ENCODE peak calls at places on chromosomes 7 and 10, in four cellular contexts. G is psoas muscle, V is heart right ventricle, J is RWPE2. Z is an unnamed sample.

GRCh38 chr7:31315758-31316157 is 24.8 kb downstream of the NEUROD6 start:
- DNase-seq in J (no peak), V (no peak), G (no peak), Z (no peak)

GRCh38 chr7:34104120-34104519 is 198.8 kb downstream of the BMPER start:
- DNase-seq in J (no peak), V (no peak), G (no peak), Z (no peak)

GRCh38 chr7:5005066-5005465 is 40.6 kb upstream of the RBAK start:
- DNase-seq in J (no peak), V (no peak), G (no peak), Z (no peak)

GRCh38 chr10:73803680-73804286 is 7.6 kb downstream of the NDST2 start:
- DNase-seq in J (no peak), G (peak; percentile 3), V (no peak), Z (no peak)

GRCh38 chr10:110163841-110164240 is 43.6 kb upstream of the MXI1 start:
- DNase-seq in J (no peak), G (no peak), V (no peak), Z (no peak)

GRCh38 chr10:4359003-4359402 is 467.0 kb upstream of the AKR1E2 start:
- DNase-seq in V (no peak), G (no peak), J (no peak), Z (no peak)

GRCh38 chr7:154372106-154372505 is 319.9 kb downstream of the DPP6 start:
- DNase-seq in V (no peak), G (no peak), J (no peak), Z (no peak)

GRCh38 chr10:36840793-36841192 is 284.6 kb upstream of the ANKRD30A start:
- DNase-seq in G (no peak), J (no peak), V (no peak), Z (no peak)

GRCh38 chr10:59805043-59805442 is 51.8 kb upstream of the MRLN start:
- DNase-seq in G (peak; percentile 64), V (no peak), J (no peak), Z (no peak)

GRCh38 chr7:141708053-141708452 is at the start of gene WEE2:
- DNase-seq in J (no peak), V (no peak), G (no peak), Z (no peak)

GRCh38 chr10:43258032-43258921 is 8.6 kb downstream of the RASGEF1A start:
- DNase-seq in G (no peak), J (no peak), V (no peak), Z (no peak)

GRCh38 chr7:80385512-80385911 is 126.4 kb downstream of the GNAT3 start:
- DNase-seq in V (no peak), J (no peak), G (no peak), Z (no peak)

GRCh38 chr7:94142281-94142680 is 138.1 kb upstream of the BET1 start:
- DNase-seq in V (no peak), J (no peak), G (no peak), Z (no peak)

GRCh38 chr10:4809156-4809555 is 16.9 kb upstream of the AKR1E2 start:
- DNase-seq in V (no peak), G (no peak), J (no peak), Z (no peak)

GRCh38 chr10:84175436-84175835 is 1.8 kb downstream of the GPR15LG start:
- DNase-seq in V (no peak), G (no peak), J (no peak), Z (no peak)

GRCh38 chr10:5089869-5090268 is 4.3 kb upstream of the AKR1C3 start:
- DNase-seq in V (no peak), J (no peak), G (no peak), Z (no peak)

GRCh38 chr7:158343936-158344455 is 243.6 kb downstream of the PTPRN2 start:
- DNase-seq in J (no peak), G (no peak), V (no peak), Z (no peak)

GRCh38 chr7:137978464-137979237 is 23.2 kb downstream of the CREB3L2 start:
- DNase-seq in J (peak; percentile 74), V (peak; percentile 33), G (peak; percentile 77), Z (no peak)

GRCh38 chr10:71429929-71430328 is 33.2 kb downstream of the CDH23 start:
- DNase-seq in G (no peak), V (no peak), J (peak; percentile 16), Z (no peak)

GRCh38 chr7:105808703-105809590 is 67.5 kb downstream of the ATXN7L1 start:
- DNase-seq in V (no peak), J (no peak), G (no peak), Z (no peak)

GRCh38 chr7:75638607-75639070 is 100.1 kb downstream of the HIP1 start:
- DNase-seq in J (no peak), V (peak; percentile 64), G (peak; percentile 68), Z (peak; percentile 58)

GRCh38 chr10:1107004-1107403 is 50.8 kb downstream of the WDR37 start:
- DNase-seq in J (no peak), G (no peak), V (no peak), Z (no peak)

GRCh38 chr10:28806951-28807759 is 129.8 kb downstream of the BAMBI start:
- DNase-seq in V (no peak), J (no peak), G (no peak), Z (no peak)

GRCh38 chr10:63115732-63116383 is 17.3 kb upstream of the NRBF2 start:
- DNase-seq in J (peak; percentile 78), G (peak; percentile 89), V (peak; percentile 63), Z (peak; percentile 45)

GRCh38 chr10:117994771-117995170 is 52.0 kb downstream of the RAB11FIP2 start:
- DNase-seq in J (no peak), G (no peak), V (no peak), Z (no peak)

GRCh38 chr10:15168781-15169554 is 475 bp upstream of the NMT2 start:
- DNase-seq in G (peak; percentile 98), J (peak; percentile 95), V (peak; percentile 98), Z (peak; percentile 99)
- H3K27ac ChIP-seq in G (peak overlapping the region; percentile 58), J (no peak overlapping the region), V (peak overlapping the region; percentile 14), Z (peak overlapping the region; percentile 76)

DNA sequence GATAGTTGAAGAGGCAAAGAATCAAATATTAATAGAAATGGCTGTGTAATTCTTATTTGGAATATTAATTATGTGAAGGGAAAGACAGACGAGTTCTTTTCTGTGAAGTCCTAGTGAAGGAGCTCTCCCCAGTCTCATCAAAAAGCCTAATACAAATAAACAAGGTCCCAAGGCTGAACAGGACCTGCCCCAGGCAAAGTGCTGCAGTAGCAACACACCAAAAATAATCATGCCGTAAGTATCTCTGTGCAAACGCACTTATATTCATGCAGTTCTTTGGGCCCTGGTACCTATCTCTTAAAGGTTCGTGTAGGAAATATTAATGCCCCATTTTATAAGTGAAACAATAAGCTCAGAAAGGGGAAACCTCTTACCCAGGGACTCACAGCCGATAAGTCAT is 12.2 kb upstream of the CHST15 start:
- DNase-seq in J (no peak), G (no peak), V (no peak), Z (no peak)
- H3K27ac ChIP-seq in J (peak overlapping the region; percentile 63), G (peak overlapping the region; percentile 79), V (no peak overlapping the region), Z (no peak overlapping the region)

GRCh38 chr7:107943018-107943417 is 52.0 kb downstream of the DLD start:
- DNase-seq in G (no peak), J (no peak), V (no peak), Z (no peak)

GRCh38 chr7:107939472-107940145 is 48.6 kb downstream of the DLD start:
- DNase-seq in V (peak; percentile 55), G (peak; percentile 62), J (no peak), Z (no peak)

GRCh38 chr7:107940146-107940489 is 49.1 kb downstream of the DLD start:
- DNase-seq in V (no peak), J (no peak), G (no peak), Z (no peak)

GRCh38 chr7:107938448-107939250 is 47.7 kb downstream of the DLD start:
- DNase-seq in V (no peak), G (no peak), J (no peak), Z (peak; percentile 41)

DNA sequence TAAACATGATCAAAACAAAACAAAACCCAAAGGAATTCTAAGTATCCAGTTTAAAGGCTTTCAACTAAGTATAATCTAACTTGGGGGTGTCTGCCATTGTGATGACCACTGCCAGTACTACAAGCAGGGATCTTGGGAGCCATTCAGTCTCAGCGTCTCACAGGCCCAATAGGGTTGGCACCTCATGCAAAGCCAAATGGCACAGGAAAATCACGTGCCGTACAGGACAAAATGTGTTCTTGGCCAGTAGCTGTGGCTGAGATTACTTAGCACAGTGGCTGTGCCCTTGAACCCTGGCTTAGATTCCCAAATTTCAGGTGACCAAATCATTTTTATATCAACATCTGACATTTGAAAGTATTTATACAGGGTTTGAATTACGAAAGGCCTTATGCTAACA is 50.0 kb downstream of the DLD start:
- DNase-seq in V (no peak), J (no peak), G (no peak), Z (no peak)
- H3K27ac ChIP-seq in V (peak overlapping the region; percentile 66), J (peak overlapping the region; percentile 23), G (no peak overlapping the region), Z (no peak overlapping the region)

DNA sequence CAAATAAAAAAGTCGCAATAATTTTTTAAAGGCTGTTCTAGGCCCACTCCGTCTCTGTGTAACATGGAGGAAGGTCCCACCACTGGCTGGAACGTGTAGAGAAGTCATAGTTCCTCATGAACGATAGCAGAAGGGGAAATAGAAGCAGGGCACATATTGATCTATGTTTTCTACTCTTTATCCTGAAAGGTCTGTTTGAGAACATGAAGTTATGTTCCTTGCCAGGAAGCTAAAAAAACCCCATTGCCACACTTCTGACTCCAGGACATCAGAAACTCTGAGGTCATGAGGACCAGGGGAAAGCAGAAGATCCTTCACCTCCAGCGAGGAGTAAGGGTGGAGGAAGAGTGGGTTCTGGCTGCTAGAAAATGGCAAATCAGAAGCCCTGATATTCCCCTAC is 10.8 kb downstream of the ANKRD22 start:
- DNase-seq in V (no peak), G (no peak), J (no peak), Z (no peak)
- H3K27ac ChIP-seq in V (no peak overlapping the region), G (no peak overlapping the region), J (no peak overlapping the region), Z (no peak overlapping the region)

DNA sequence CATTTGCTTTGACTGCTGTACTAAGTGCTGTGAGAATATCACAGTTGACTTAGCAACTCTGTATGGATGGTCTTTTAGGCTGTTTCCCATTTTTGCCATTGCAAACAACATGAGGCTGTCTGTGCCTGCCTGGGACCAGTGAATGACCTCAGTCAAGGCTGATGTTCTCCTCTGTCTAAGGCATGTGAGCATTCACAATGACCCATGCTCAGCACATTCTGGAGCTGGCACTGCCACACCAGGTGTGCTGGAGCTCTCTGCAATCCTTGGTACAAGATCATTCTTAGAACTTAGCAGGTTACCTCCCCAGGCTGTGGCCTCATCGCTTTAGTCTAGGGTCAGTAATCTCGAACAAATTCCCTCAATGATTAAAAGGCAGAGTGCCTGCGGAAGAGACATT is 61.9 kb downstream of the SH3PXD2A start:
- DNase-seq in V (no peak), J (no peak), G (peak; percentile 25), Z (no peak)
- H3K27ac ChIP-seq in V (no peak overlapping the region), J (peak overlapping the region; percentile 33), G (no peak overlapping the region), Z (no peak overlapping the region)

GRCh38 chr7:100686201-100686821 is 7.7 kb downstream of the GIGYF1 start:
- DNase-seq in J (no peak), V (no peak), G (peak; percentile 48), Z (no peak)

GRCh38 chr7:100685631-100686145 is 8.4 kb downstream of the GIGYF1 start:
- DNase-seq in J (no peak), G (no peak), V (no peak), Z (no peak)

GRCh38 chr7:100687261-100687660 is 6.8 kb downstream of the GIGYF1 start:
- DNase-seq in V (no peak), G (peak; percentile 48), J (no peak), Z (no peak)

GRCh38 chr7:100687740-100688592 is 6.1 kb downstream of the GIGYF1 start:
- DNase-seq in G (peak; percentile 37), J (no peak), V (no peak), Z (no peak)

GRCh38 chr7:100686822-100687211 is 7.2 kb downstream of the GIGYF1 start:
- DNase-seq in G (no peak), J (no peak), V (no peak), Z (no peak)
- H3K27ac ChIP-seq in G (no peak overlapping the region), J (no peak overlapping the region), V (no peak overlapping the region), Z (no peak overlapping the region)